ENCODE peak calls at places on chromosomes 3 and 15, in eight cellular contexts. M, J, T, P, F, R, B and H are unnamed samples.

GRCh38 chr3:129525341-129525968 is 3.0 kb upstream of the RHO start:
- DNase-seq in M (no peak), F (no peak), J (no peak), T (no peak), P (peak; percentile 43), B (peak; percentile 79), R (no peak), H (peak; percentile 3)

GRCh38 chr15:63339836-63340235 is 41.8 kb downstream of the CA12 start:
- DNase-seq in M (no peak), J (no peak), P (no peak), T (peak; percentile 58), B (no peak), F (no peak), R (no peak), H (no peak)

GRCh38 chr15:58212909-58213526 is 74.8 kb downstream of the AQP9 start:
- DNase-seq in M (peak; percentile 52), J (peak; percentile 61), F (no peak), T (peak; percentile 54), P (peak; percentile 46), R (no peak), B (peak; percentile 55), H (peak; percentile 24)

GRCh38 chr15:70535955-70536338 is 227.4 kb downstream of the UACA start:
- DNase-seq in F (peak; percentile 13), J (no peak), R (no peak), P (no peak), T (no peak), M (no peak), B (no peak), H (no peak)

GRCh38 chr3:160870327-160870726 is 114.3 kb downstream of the PPM1L start:
- DNase-seq in P (no peak), J (no peak), T (peak; percentile 22), F (no peak), M (peak; percentile 7), B (no peak), R (no peak), H (no peak)

GRCh38 chr3:72004749-72005292 is 219.9 kb upstream of the PROK2 start:
- DNase-seq in T (no peak), R (no peak), B (peak; percentile 51), J (no peak), P (no peak), F (no peak), M (no peak), H (no peak)

GRCh38 chr15:86915811-86916331 is 836.2 kb downstream of the AGBL1 start:
- DNase-seq in F (no peak), M (peak; percentile 73), R (no peak), J (peak; percentile 76), T (peak; percentile 76), P (peak; percentile 67), B (peak; percentile 13), H (peak; percentile 31)

GRCh38 chr3:120274739-120275167 is 10.3 kb downstream of the GPR156 start:
- DNase-seq in R (no peak), P (peak; percentile 20), J (no peak), B (peak; percentile 25), F (no peak), T (no peak), M (no peak), H (no peak)

GRCh38 chr15:79459666-79460065 is 27.5 kb downstream of the MINAR1 start:
- DNase-seq in P (no peak), F (no peak), M (no peak), B (no peak), R (no peak), T (no peak), J (no peak), H (no peak)

GRCh38 chr3:94159062-94159726 is 96.3 kb downstream of the NSUN3 start:
- DNase-seq in P (peak; percentile 77), M (no peak), T (no peak), J (peak; percentile 62), B (peak; percentile 4), F (no peak), R (no peak), H (no peak)

GRCh38 chr15:70235347-70235746 is 137.6 kb upstream of the TLE3 start:
- DNase-seq in R (no peak), T (no peak), J (no peak), F (no peak), M (no peak), B (no peak), P (no peak), H (no peak)

GRCh38 chr3:176430244-176430893 is 766.9 kb downstream of the TBL1XR1 start:
- DNase-seq in T (peak; percentile 68), M (peak; percentile 38), J (peak; percentile 48), R (no peak), P (peak; percentile 55), F (no peak), B (peak; percentile 76), H (peak; percentile 20)

GRCh38 chr3:142852009-142852408 is 36.9 kb downstream of the PCOLCE2 start:
- DNase-seq in P (no peak), J (no peak), B (no peak), F (no peak), R (no peak), T (no peak), M (no peak), H (peak; percentile 8)

GRCh38 chr15:100204211-100204610 is 137.6 kb downstream of the ADAMTS17 start:
- DNase-seq in T (no peak), J (no peak), R (no peak), P (no peak), F (no peak), M (no peak), B (no peak), H (no peak)

GRCh38 chr3:7695067-7695466 is 806.6 kb upstream of the LMCD1 start:
- DNase-seq in F (no peak), P (peak; percentile 5), R (no peak), B (no peak), J (no peak), M (no peak), T (peak; percentile 4), H (no peak)

GRCh38 chr3:52481819-52482521 is 13.2 kb upstream of the STAB1 start:
- DNase-seq in R (no peak), M (peak; percentile 32), B (peak; percentile 4), F (no peak), P (no peak), T (peak; percentile 89), J (no peak), H (no peak)
- TF ChIP-seq CTCF in R (no peak), M (peak; percentile 49), B (peak; percentile 35), F (no peak), P (peak; percentile 53), T (peak; percentile 81), J (peak; percentile 41), H (peak; percentile 38)

GRCh38 chr3:115100172-115100571 is 46.9 kb downstream of the ZBTB20 start:
- DNase-seq in T (peak; percentile 8), P (peak; percentile 74), M (peak; percentile 14), J (peak; percentile 12), R (no peak), B (peak; percentile 70), F (peak; percentile 40), H (peak; percentile 57)
- H3K4me3 ChIP-seq in T (no peak overlapping the region), P (peak overlapping the region; percentile 27), M (peak overlapping the region; percentile 10), J (peak overlapping the region; percentile 25), R (no peak overlapping the region), B (peak overlapping the region; percentile 38), F (peak overlapping the region; percentile 14), H (peak overlapping the region; percentile 50)

GRCh38 chr15:50131617-50132016 is 12.6 kb upstream of the ATP8B4 start:
- DNase-seq in P (no peak), T (no peak), M (no peak), R (no peak), B (no peak), F (no peak), J (no peak), H (no peak)

GRCh38 chr15:50124557-50125080 is 5.6 kb upstream of the ATP8B4 start:
- DNase-seq in J (no peak), F (no peak), M (no peak), R (no peak), B (no peak), P (no peak), T (no peak), H (no peak)

GRCh38 chr15:50126072-50126471 is 7.0 kb upstream of the ATP8B4 start:
- DNase-seq in R (no peak), B (no peak), J (no peak), T (no peak), P (no peak), F (no peak), M (no peak), H (no peak)

GRCh38 chr15:50127255-50127777 is 8.3 kb upstream of the ATP8B4 start:
- DNase-seq in F (no peak), B (peak; percentile 82), T (no peak), M (no peak), J (no peak), P (no peak), R (no peak), H (no peak)

GRCh38 chr15:50128266-50128665 is 9.2 kb upstream of the ATP8B4 start:
- DNase-seq in F (peak; percentile 44), M (no peak), R (peak; percentile 56), T (peak; percentile 27), B (no peak), P (no peak), J (peak; percentile 19), H (no peak)
- TF ChIP-seq CTCF in F (no peak), M (no peak), R (no peak), T (peak; percentile 27), B (no peak), P (peak; percentile 8), J (no peak), H (no peak)

DNA sequence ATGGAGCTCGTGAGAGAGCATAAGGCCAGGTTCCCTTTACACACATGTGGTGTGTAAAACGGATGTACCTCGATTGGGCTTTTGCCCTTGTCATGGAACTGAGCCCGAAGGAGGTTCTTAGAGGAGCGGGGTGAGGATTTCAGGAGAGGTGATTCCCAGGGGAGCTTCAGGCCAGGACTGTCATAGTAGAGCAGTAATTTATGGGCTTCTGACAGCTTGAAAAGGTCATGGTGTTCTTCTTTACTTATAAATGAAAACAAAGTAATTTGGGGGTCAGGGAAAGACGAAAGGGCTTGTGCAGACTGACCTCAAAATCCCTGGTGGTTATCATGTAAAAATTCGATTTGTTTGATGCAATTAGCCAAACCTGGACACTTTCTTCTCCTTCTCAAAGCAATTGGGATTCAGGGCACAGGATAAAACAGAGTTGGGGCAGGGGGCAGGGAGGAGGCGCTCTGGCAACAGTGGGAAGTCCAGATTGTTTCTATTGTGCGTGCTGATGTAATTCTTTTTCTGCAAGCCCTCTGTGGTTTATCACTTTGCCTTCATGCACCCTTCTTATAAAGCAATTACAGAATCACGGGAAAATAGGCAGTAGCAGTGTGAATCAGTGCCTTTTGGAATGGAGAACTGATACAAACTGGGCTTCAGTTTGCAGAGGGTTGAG is 51.1 kb downstream of the CACNA1D start:
- DNase-seq in F (no peak), J (no peak), B (no peak), P (no peak), R (no peak), T (no peak), M (no peak), H (no peak)
- H3K4me3 ChIP-seq in F (no peak overlapping the region), J (no peak overlapping the region), B (no peak overlapping the region), P (no peak overlapping the region), R (no peak overlapping the region), T (no peak overlapping the region), M (no peak overlapping the region), H (no peak overlapping the region)

GRCh38 chr15:75749820-75750219 is 37.2 kb upstream of the CSPG4 start:
- DNase-seq in R (no peak), B (no peak), M (no peak), P (no peak), J (no peak), F (no peak), T (no peak), H (no peak)
- TF ChIP-seq CTCF in R (no peak), B (no peak), M (no peak), P (no peak), J (no peak), F (no peak), T (no peak), H (no peak)

GRCh38 chr3:27715454-27715806 is 6.7 kb downstream of the EOMES start:
- DNase-seq in F (no peak), B (no peak), R (no peak), M (no peak), P (no peak), J (no peak), T (peak; percentile 60), H (no peak)
- H3K4me3 ChIP-seq in F (no peak overlapping the region), B (no peak overlapping the region), R (no peak overlapping the region), M (peak overlapping the region; percentile 20), P (no peak overlapping the region), J (no peak overlapping the region), T (peak overlapping the region; percentile 68), H (no peak overlapping the region)